ENCODE peak calls at places on chromosome 13, in four cellular contexts. W is head of caudate nucleus; M is stimulated activated CD8-positive, alpha-beta memory T cell treated with anti-CD3 and anti-CD28 coated beads, Interleukin-15, amount 100 ng/mL, for 4 hours; Z is A172. H is an unnamed sample.
A peak's percentile ranks its signal among the peaks of the same experiment; 100 is the strongest.

GRCh38 chr13:97548138-97548537 is 114.2 kb downstream of the RAP2A start:
- DNase-seq in W (no peak), M (no peak), Z (no peak), H (no peak)

GRCh38 chr13:57582032-57582431 is 49.5 kb upstream of the PCDH17 start:
- DNase-seq in W (no peak), M (no peak), Z (no peak), H (no peak)

GRCh38 chr13:72304121-72304745 is 423.2 kb downstream of the MZT1 start:
- DNase-seq in W (no peak), M (no peak), Z (peak; percentile 23), H (peak; percentile 64)

GRCh38 chr13:105638446-105638845 is 897.0 kb downstream of the EFNB2 start:
- DNase-seq in W (no peak), M (no peak), Z (no peak), H (peak; percentile 56)

GRCh38 chr13:59677966-59678814 is 485.5 kb downstream of the DIAPH3 start:
- DNase-seq in W (no peak), M (no peak), Z (peak; percentile 46), H (peak; percentile 18)

GRCh38 chr13:44232729-44233128 is 140.9 kb upstream of the SERP2 start:
- DNase-seq in W (no peak), M (no peak), Z (no peak), H (no peak)

GRCh38 chr13:45231722-45232121 is 30.9 kb upstream of the KCTD4 start:
- DNase-seq in W (no peak), M (no peak), Z (peak; percentile 26), H (peak; percentile 64)

GRCh38 chr13:30576528-30576927 is 41.2 kb upstream of the USPL1 start:
- DNase-seq in W (no peak), M (no peak), Z (peak; percentile 21), H (peak; percentile 84)

GRCh38 chr13:94947392-94947791 is 235.0 kb upstream of the SOX21 start:
- DNase-seq in W (no peak), M (no peak), Z (no peak), H (no peak)